ENCODE peak calls at places on chromosomes 3 and 15, in five cellular contexts. F is IMR-90, D is neuronal stem cell, W is H9, U is H1. Z is an unnamed sample.

GRCh38 chr3:14909250-14909649 is 38.1 kb upstream of the NR2C2 start:
- DNase-seq in F (no peak), D (no peak), W (no peak), U (no peak), Z (no peak)

GRCh38 chr3:196260784-196261183 is 26.7 kb downstream of the PCYT1A start:
- DNase-seq in F (no peak), D (no peak), W (no peak), U (no peak), Z (no peak)

GRCh38 chr3:124467980-124468902 is 262.0 kb upstream of the UMPS start:
- DNase-seq in F (peak), D (peak), W (peak), U (peak), Z (peak)

GRCh38 chr15:62075595-62076279 is 9.0 kb downstream of the C2CD4A start:
- DNase-seq in F (peak), D (no peak), W (no peak), U (no peak), Z (no peak)

GRCh38 chr3:15899438-15899837 is 101.7 kb upstream of the ANKRD28 start:
- DNase-seq in F (peak), D (no peak), W (no peak), U (no peak), Z (peak)

GRCh38 chr3:46923559-46924350 is 46.2 kb downstream of the PTH1R start:
- DNase-seq in F (peak), D (peak), W (peak), U (no peak), Z (peak)

GRCh38 chr3:13379191-13379830 is 40.8 kb downstream of the NUP210 start:
- DNase-seq in F (peak), D (no peak), W (no peak), U (no peak), Z (peak)

GRCh38 chr15:38691951-38692788 is 127.6 kb upstream of the RASGRP1 start:
- DNase-seq in F (no peak), D (no peak), W (no peak), U (no peak), Z (no peak)

GRCh38 chr3:191499307-191500125 is 38.6 kb downstream of the PYDC2 start:
- DNase-seq in F (peak), D (no peak), W (peak), U (no peak), Z (no peak)

GRCh38 chr3:187296915-187297314 is 5.4 kb upstream of the MASP1 start:
- DNase-seq in F (peak), D (no peak), W (no peak), U (no peak), Z (no peak)

GRCh38 chr15:62112616-62113593 is 46.1 kb downstream of the C2CD4A start:
- DNase-seq in F (peak), D (no peak), W (no peak), U (no peak), Z (peak)

GRCh38 chr3:107604057-107604802 is 81.5 kb downstream of the BBX start:
- DNase-seq in F (peak), D (no peak), W (no peak), U (no peak), Z (peak)

GRCh38 chr3:124854027-124854426 is 33.1 kb downstream of the ITGB5 start:
- DNase-seq in F (peak), D (no peak), W (no peak), U (no peak), Z (no peak)

GRCh38 chr3:77915341-77915740 is 875.4 kb downstream of the ROBO2 start:
- DNase-seq in F (no peak), D (no peak), W (no peak), U (no peak), Z (no peak)

GRCh38 chr15:100931143-100931890 is 12.2 kb downstream of the LRRK1 start:
- DNase-seq in F (no peak), D (no peak), W (no peak), U (no peak), Z (no peak)

GRCh38 chr3:10224794-10225660 is 23.2 kb upstream of the TATDN2 start:
- DNase-seq in F (peak), D (peak), W (peak), U (peak), Z (peak)

GRCh38 chr15:66907826-66908502 is 157.4 kb upstream of the SMAD3 start:
- DNase-seq in F (peak), D (no peak), W (peak), U (no peak), Z (no peak)

GRCh38 chr3:86838927-86839326 is 152.0 kb downstream of the VGLL3 start:
- DNase-seq in F (no peak), D (no peak), W (no peak), U (no peak), Z (no peak)

DNA sequence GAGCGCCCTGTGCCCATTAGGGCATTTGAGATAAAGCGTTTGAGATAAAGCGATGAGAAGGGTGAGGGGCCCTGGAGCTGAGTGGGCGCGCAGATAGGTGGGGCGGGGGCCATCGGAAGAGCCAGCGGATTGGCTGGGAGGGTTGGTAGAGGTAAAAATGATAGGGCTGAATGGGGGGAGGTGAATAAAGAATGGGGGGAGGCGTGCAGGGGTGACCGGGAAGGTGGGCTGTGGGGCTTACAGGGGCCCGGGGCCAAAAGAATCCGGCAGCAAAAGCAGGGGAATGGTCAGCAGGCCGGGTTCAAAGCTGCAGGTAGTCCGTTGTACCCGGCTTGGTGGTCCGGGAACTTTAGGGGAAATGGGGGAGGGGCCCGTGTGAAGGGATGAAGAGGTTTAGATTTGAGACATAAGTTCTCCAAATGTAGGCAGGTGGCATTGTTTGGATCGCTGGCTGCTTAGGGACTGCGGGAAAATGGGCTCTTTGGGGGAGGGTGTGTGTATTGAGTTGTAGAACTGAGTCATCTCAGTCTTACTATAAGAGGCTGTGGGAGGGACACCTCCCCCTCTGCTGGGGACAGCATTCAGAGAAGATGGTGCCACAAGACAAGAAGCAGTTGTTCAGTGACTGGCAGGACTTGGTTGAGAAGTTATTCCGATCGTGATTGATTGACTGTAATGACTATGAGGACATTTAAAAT is 623 bp downstream of the ARID3B start:
- DNase-seq in F (peak), D (peak), W (peak), U (no peak), Z (peak)
- H3K14ac ChIP-seq in F (no peak), D (peak), W (peak), U (no peak), Z (no peak)

GRCh38 chr3:141366285-141367037 is 1.8 kb upstream of the ZBTB38 start:
- DNase-seq in F (peak), D (no peak), W (no peak), U (no peak), Z (peak)
- H2BK15ac ChIP-seq in F (peak), D (no peak), W (no peak), U (no peak), Z (peak)

GRCh38 chr3:38137615-38138346 is 680 bp upstream of the MYD88 start:
- DNase-seq in F (no peak), D (peak), W (peak), U (no peak), Z (no peak)
- H3K14ac ChIP-seq in F (peak), D (no peak), W (no peak), U (no peak), Z (peak)

DNA sequence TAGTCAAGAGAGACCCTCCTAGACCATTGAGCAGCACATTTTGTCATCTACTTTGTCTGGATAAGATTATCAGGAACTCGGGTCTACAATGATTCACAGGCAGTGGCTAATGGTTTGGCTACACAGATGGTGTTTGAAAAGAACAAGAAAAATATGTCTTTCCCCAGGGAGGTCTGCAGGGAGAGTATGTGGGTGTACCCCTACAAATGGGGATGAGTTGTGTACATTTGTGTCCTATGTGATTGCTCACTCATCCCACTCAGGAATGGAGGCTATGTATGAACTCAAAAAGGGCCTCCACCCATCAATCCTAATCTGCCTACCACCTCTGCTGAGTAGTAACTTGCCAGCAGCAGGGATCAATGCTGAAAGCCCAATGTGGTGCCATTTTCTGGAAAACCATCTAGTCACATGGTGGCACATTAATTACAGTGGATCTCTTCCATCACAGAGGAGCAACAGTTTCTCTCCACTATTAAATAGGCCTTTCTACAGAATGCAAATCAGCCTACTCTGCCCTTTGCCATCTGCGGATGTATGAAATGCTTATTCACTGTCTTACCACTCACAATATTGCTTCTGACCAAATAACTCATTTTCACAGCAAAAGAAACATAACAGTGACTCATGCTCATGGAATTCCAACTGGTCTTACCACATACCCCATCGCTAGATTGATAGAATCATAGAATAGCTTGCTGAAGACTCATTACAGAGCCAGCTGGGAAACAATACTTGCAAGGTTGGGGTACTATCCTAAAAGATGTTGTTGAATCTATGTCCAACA is 48.3 kb upstream of the TRIM42 start:
- DNase-seq in F (peak), D (no peak), W (no peak), U (no peak), Z (peak)
- H2BK15ac ChIP-seq in F (no peak), D (no peak), W (no peak), U (no peak), Z (no peak)

Z was measured in mesenchymal stem cell.